ENCODE peak calls at places on chromosome 2, in four cellular contexts. N, S, X and M are unnamed samples.

GRCh38 chr2:189337648-189338047 is 103.6 kb upstream of the WDR75 start:
- DNase-seq in N (peak; percentile 72), S (no peak), X (no peak), M (no peak)

GRCh38 chr2:70686577-70687460 is 81.2 kb downstream of the ADD2 start:
- DNase-seq in N (no peak), S (no peak), X (peak; percentile 55), M (no peak)

GRCh38 chr2:67571785-67572718 is 174.9 kb downstream of the ETAA1 start:
- DNase-seq in N (no peak), S (no peak), X (no peak), M (no peak)

GRCh38 chr2:237967463-237967871 is 653 bp downstream of the UBE2F start:
- DNase-seq in N (no peak), S (no peak), X (peak; percentile 45), M (peak; percentile 37)

GRCh38 chr2:72136349-72136748 is 11.3 kb downstream of the CYP26B1 start:
- DNase-seq in N (no peak), S (no peak), X (no peak), M (peak; percentile 78)

GRCh38 chr2:166375736-166376487 is at the start of gene SCN9A:
- DNase-seq in N (no peak), S (no peak), X (peak; percentile 24), M (peak; percentile 81)

GRCh38 chr2:215605214-215605613 is 169.3 kb upstream of the FN1 start:
- DNase-seq in N (no peak), S (no peak), X (no peak), M (no peak)

GRCh38 chr2:18991177-18992168 is 366.9 kb downstream of the OSR1 start:
- DNase-seq in N (peak; percentile 63), S (no peak), X (peak; percentile 68), M (peak; percentile 98)

GRCh38 chr2:9630001-9630749 is 622 bp downstream of the YWHAQ start:
- DNase-seq in N (no peak), S (no peak), X (peak; percentile 68), M (peak; percentile 75)

GRCh38 chr2:30301551-30301950 is 70.2 kb downstream of the LBH start:
- DNase-seq in N (peak; percentile 61), S (no peak), X (no peak), M (peak; percentile 33)

GRCh38 chr2:20561703-20562454 is 89.0 kb downstream of the HS1BP3 start:
- DNase-seq in N (no peak), S (no peak), X (no peak), M (no peak)

GRCh38 chr2:20563251-20563650 is 87.6 kb downstream of the HS1BP3 start:
- DNase-seq in N (no peak), S (no peak), X (no peak), M (no peak)

GRCh38 chr2:20560891-20561702 is 89.8 kb downstream of the HS1BP3 start:
- DNase-seq in N (no peak), S (no peak), X (no peak), M (no peak)

GRCh38 chr2:20563833-20564232 is 87.1 kb downstream of the HS1BP3 start:
- DNase-seq in N (no peak), S (no peak), X (no peak), M (no peak)

DNA sequence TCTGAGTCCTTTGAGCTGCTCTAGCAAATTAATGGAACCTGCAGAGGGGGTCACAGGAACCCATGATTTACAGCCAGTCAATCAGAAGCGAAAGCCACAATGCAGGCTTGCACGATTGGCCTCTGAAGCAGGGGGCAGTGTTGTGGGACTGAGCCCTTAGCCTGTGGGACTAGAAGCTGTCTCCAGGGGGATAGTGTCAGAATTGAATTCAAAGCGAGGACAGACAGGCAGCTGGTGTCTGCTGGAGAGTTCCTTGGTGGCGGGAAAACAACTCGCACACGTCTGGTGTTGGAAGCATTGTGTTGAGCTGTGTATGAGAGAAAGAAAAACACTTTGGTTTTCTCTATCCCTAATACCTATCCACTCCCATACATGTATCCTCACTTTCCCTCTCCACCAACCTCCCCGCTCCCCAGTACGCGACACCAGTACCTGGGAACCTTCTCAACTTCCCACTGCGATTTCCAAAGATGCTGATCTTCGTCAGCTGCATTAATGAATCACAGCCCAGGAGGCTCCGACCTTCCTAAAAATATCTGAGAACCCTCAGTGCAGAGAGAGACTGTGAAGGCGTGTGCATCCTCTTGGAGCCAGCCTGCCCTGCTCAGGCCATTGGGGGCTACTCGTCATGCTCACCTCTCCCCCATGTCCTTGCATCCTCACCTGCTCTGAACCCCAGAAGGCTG is 88.2 kb downstream of the HS1BP3 start:
- DNase-seq in N (no peak), S (no peak), X (no peak), M (no peak)
- TF ChIP-seq CTCF in N (peak; percentile 12), S (no peak), X (no peak), M (no peak)

GRCh38 chr2:73971722-73972121 is 13.0 kb upstream of the TET3 start:
- DNase-seq in N (no peak), S (no peak), X (no peak), M (no peak)
- H3K4me3 ChIP-seq in N (no peak overlapping the region), S (no peak overlapping the region), X (no peak overlapping the region), M (no peak overlapping the region)

GRCh38 chr2:197311521-197312033 is 997 bp upstream of the ANKRD44 start:
- DNase-seq in N (no peak), S (no peak), X (no peak), M (no peak)
- H3K27me3 ChIP-seq in N (no peaks in the 10 kb centered on the region), S (no peaks in the 10 kb centered on the region), X (no peaks in the 10 kb centered on the region), M (no peaks in the 10 kb centered on the region)

DNA sequence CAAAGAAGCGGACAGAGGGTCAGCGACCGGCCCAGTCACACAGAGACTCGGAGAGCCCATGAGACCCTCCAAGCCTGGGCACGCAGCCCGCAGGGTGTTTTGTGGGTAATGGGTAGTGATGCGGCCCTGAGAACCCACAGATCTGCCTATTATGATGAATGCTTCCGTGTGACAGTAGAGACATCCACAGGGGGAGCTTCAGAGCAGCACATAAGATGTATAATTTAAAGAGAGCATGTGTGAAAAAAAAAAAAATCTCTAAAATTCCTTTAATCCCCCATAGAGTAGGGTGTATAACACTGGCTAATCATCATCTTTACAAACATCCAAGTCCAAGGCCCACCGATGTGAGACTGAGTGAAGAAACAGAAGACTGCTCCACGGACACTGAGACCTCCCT is 34.6 kb downstream of the BIN1 start:
- DNase-seq in N (no peak), S (no peak), X (no peak), M (no peak)
- TF ChIP-seq CTCF in N (no peak), S (no peak), X (no peak), M (no peak)

DNA sequence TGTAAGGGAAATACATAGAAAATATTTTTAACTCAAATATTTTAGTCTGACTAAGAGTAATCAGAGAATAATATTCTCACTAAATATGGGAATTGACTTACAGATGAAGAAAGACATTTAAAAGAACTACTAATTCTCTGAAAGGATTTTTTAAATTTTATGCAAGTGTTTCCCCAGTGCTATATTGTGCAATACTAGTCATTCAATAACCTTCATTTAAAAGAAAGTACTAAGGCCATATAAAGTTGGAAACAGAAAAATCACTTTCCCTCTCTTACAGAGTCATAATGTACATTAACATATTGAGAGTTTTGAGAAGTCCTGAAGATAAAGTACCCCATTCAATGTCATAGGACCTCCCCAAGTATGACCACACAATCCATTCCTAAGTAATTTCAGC is 584.6 kb upstream of the ACVR2A start:
- DNase-seq in N (no peak), S (no peak), X (no peak), M (no peak)
- H3K4me3 ChIP-seq in N (no peak overlapping the region), S (no peak overlapping the region), X (no peak overlapping the region), M (no peak overlapping the region)

GRCh38 chr2:38592951-38593350 is 9.8 kb downstream of the HNRNPLL start:
- DNase-seq in N (no peak), S (no peak), X (no peak), M (no peak)
- H3K27me3 ChIP-seq in N (no peaks in the 10 kb centered on the region), S (no peaks in the 10 kb centered on the region), X (no peaks in the 10 kb centered on the region), M (no peaks in the 10 kb centered on the region)

GRCh38 chr2:118855451-118856279 is 8.2 kb upstream of the EN1 start:
- DNase-seq in N (peak; percentile 21), S (peak; percentile 25), X (peak; percentile 66), M (peak; percentile 75)
- TF ChIP-seq CTCF in N (peak; percentile 95), S (peak; percentile 89), X (peak; percentile 93), M (peak; percentile 94)